ENCODE peak calls at places on chromosomes 4 and X, in nine cellular contexts. D, U, P, X, J, E, H, I and T are unnamed samples.

GRCh38 chr4:53130896-53131561 is 234.8 kb downstream of the SCFD2 start:
- DNase-seq in D (no peak), U (no peak), P (no peak), X (no peak), J (no peak), E (no peak), H (no peak), I (no peak), T (no peak)

GRCh38 chr4:40699648-40700047 is 50.1 kb upstream of the NSUN7 start:
- DNase-seq in D (no peak), U (no peak), P (no peak), X (no peak), J (no peak), E (no peak), H (no peak), I (no peak), T (no peak)

GRCh38 chrX:53449632-53450031 is 15.5 kb upstream of the HSD17B10 start:
- DNase-seq in D (no peak), U (no peak), P (no peak), X (no peak), J (no peak), E (no peak), H (no peak), I (no peak), T (no peak)

GRCh38 chrX:108734426-108734825 is 1.9 kb downstream of the IRS4 start:
- DNase-seq in D (no peak), U (no peak), P (peak; percentile 42), X (no peak), J (no peak), E (no peak), H (no peak), I (no peak), T (peak; percentile 12)

GRCh38 chr4:95392886-95393285 is 155.9 kb downstream of the UNC5C start:
- DNase-seq in D (no peak), U (no peak), P (no peak), X (no peak), J (no peak), E (no peak), H (no peak), I (no peak), T (no peak)

GRCh38 chr4:141153751-141154510 is 20.7 kb upstream of the RNF150 start:
- DNase-seq in D (no peak), U (no peak), P (no peak), X (no peak), J (no peak), E (no peak), H (no peak), I (no peak), T (no peak)

GRCh38 chr4:1503583-1504471 is 97.6 kb upstream of the NKX1-1 start:
- DNase-seq in D (peak; percentile 10), U (peak; percentile 36), P (no peak), X (no peak), J (peak; percentile 38), E (peak; percentile 32), H (no peak), I (no peak), T (peak; percentile 57)

GRCh38 chr4:165415910-165416309 is 37.1 kb downstream of the CPE start:
- DNase-seq in D (no peak), U (no peak), P (no peak), X (no peak), J (no peak), E (no peak), H (no peak), I (no peak), T (no peak)

GRCh38 chr4:2458546-2459491 is 10.1 kb upstream of the RNF4 start:
- DNase-seq in D (no peak), U (no peak), P (peak; percentile 81), X (no peak), J (no peak), E (no peak), H (no peak), I (no peak), T (peak; percentile 56)

GRCh38 chr4:31674313-31674947 is 954.3 kb downstream of the PCDH7 start:
- DNase-seq in D (peak; percentile 15), U (no peak), P (no peak), X (no peak), J (peak; percentile 59), E (no peak), H (no peak), I (no peak), T (no peak)

GRCh38 chr4:7815981-7816380 is 123.7 kb downstream of the AFAP1 start:
- DNase-seq in D (no peak), U (no peak), P (no peak), X (no peak), J (no peak), E (no peak), H (no peak), I (no peak), T (no peak)

GRCh38 chr4:163895369-163896005 is 401.0 kb downstream of the TMA16 start:
- DNase-seq in D (peak; percentile 49), U (no peak), P (no peak), X (no peak), J (no peak), E (no peak), H (peak; percentile 47), I (no peak), T (no peak)

GRCh38 chrX:15242899-15243555 is 26.9 kb downstream of the ASB9 start:
- DNase-seq in D (peak; percentile 9), U (no peak), P (no peak), X (no peak), J (no peak), E (no peak), H (peak; percentile 51), I (peak; percentile 21), T (no peak)

GRCh38 chr4:183192566-183192965 is 93.5 kb downstream of the WWC2 start:
- DNase-seq in D (no peak), U (no peak), P (no peak), X (no peak), J (no peak), E (no peak), H (no peak), I (no peak), T (no peak)

GRCh38 chr4:185987976-185988627 is 80.9 kb upstream of the TLR3 start:
- DNase-seq in D (no peak), U (no peak), P (no peak), X (no peak), J (no peak), E (no peak), H (no peak), I (no peak), T (no peak)

GRCh38 chr4:7332216-7333023 is 102.3 kb downstream of the PSAPL1 start:
- DNase-seq in D (no peak), U (peak; percentile 25), P (no peak), X (peak; percentile 41), J (no peak), E (no peak), H (no peak), I (peak; percentile 17), T (no peak)

GRCh38 chr4:124318292-124318691 is 394.2 kb downstream of the ANKRD50 start:
- DNase-seq in D (no peak), U (no peak), P (no peak), X (no peak), J (no peak), E (no peak), H (no peak), I (no peak), T (no peak)

GRCh38 chrX:121546317-121546716 is 498.9 kb downstream of the GLUD2 start:
- DNase-seq in D (no peak), U (no peak), P (no peak), X (no peak), J (no peak), E (no peak), H (no peak), I (no peak), T (no peak)

GRCh38 chrX:119402588-119402987 is 3.5 kb downstream of the SLC25A43 start:
- DNase-seq in D (no peak), U (no peak), P (no peak), X (no peak), J (no peak), E (no peak), H (no peak), I (no peak), T (no peak)
- H3K27ac ChIP-seq in D (no peak overlapping the region), U (no peak overlapping the region), P (no peak overlapping the region), X (no peak overlapping the region), J (no peak overlapping the region), E (no peak overlapping the region), H (no peak overlapping the region), I (no peak overlapping the region), T (no peak overlapping the region)

GRCh38 chrX:95907081-95907480 is 777.6 kb upstream of the DIAPH2 start:
- DNase-seq in D (no peak), U (no peak), P (no peak), X (no peak), J (no peak), E (no peak), H (no peak), I (no peak), T (no peak)

DNA sequence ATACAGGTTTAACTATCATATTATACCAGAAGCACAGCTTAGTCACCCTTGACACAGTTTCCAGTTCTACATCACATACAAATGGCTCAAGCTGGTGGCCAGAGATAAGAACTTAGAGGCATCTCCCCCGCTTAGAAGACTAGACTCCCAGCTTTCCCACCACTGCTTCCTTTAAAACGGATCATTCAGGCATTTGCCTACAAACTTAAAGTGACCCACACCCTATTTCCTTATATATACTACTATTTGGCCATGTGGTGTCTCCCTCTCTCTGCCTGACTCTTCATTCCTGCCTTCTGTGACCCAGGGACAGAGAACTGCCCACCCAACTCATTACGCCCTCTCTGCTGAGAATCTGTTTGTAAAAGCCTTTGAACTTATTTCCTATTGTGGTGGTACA is 781.2 kb upstream of the DIAPH2 start:
- DNase-seq in D (no peak), U (no peak), P (no peak), X (no peak), J (peak; percentile 76), E (no peak), H (no peak), I (no peak), T (no peak)
- TF ChIP-seq CTCF in D (no peak), U (no peak), P (no peak), X (no peak), J (peak; percentile 63), E (no peak), H (no peak), I (no peak), T (no peak)

GRCh38 chr4:6109842-6110560 is 90.3 kb downstream of the JAKMIP1 start:
- DNase-seq in D (peak; percentile 86), U (no peak), P (no peak), X (no peak), J (peak; percentile 94), E (no peak), H (peak; percentile 43), I (peak; percentile 34), T (no peak)
- H3K27ac ChIP-seq in D (peak overlapping the region; percentile 44), U (no peak overlapping the region), P (no peak overlapping the region), X (no peak overlapping the region), J (no peak overlapping the region), E (no peak overlapping the region), H (no peak overlapping the region), I (no peak overlapping the region), T (no peak overlapping the region)

GRCh38 chr4:70531981-70532380 is 13.6 kb downstream of the AMTN start:
- DNase-seq in D (no peak), U (no peak), P (no peak), X (no peak), J (no peak), E (no peak), H (no peak), I (no peak), T (no peak)
- TF ChIP-seq CTCF in D (peak; percentile 5), U (no peak), P (no peak), X (no peak), J (peak; percentile 69), E (no peak), H (no peak), I (no peak), T (no peak)